ENCODE peak calls at places on chromosomes 5 and 9, in nine cellular contexts. One of them, this sample, is unnamed.

GRCh38 chr5:146751781-146752401 is 126.7 kb downstream of the PPP2R2B start:
- DNase-seq in neural progenitor cell: no peak
- DNase-seq in GM23338: no peak
- DNase-seq in mammary epithelial cell: no peak
- DNase-seq in H1: no peak
- DNase-seq in K562: no peak
- DNase-seq in PC-3: no peak
- DNase-seq in MM.1S: peak; percentile 88
- DNase-seq in HCT116: no peak
- DNase-seq in this sample: no peak

GRCh38 chr5:30804739-30805313 is 388.7 kb upstream of the CDH6 start:
- DNase-seq in neural progenitor cell: peak; percentile 20
- DNase-seq in GM23338: peak; percentile 41
- DNase-seq in mammary epithelial cell: no peak
- DNase-seq in H1: no peak
- DNase-seq in K562: no peak
- DNase-seq in PC-3: peak; percentile 3
- DNase-seq in MM.1S: no peak
- DNase-seq in HCT116: no peak
- DNase-seq in this sample: no peak

GRCh38 chr9:69609156-69609555 is 63.0 kb downstream of the APBA1 start:
- DNase-seq in neural progenitor cell: no peak
- DNase-seq in GM23338: no peak
- DNase-seq in mammary epithelial cell: no peak
- DNase-seq in H1: no peak
- DNase-seq in K562: no peak
- DNase-seq in PC-3: no peak
- DNase-seq in MM.1S: no peak
- DNase-seq in HCT116: no peak
- DNase-seq in this sample: no peak

GRCh38 chr5:103006921-103007320 is 113.0 kb downstream of the GIN1 start:
- DNase-seq in neural progenitor cell: no peak
- DNase-seq in GM23338: no peak
- DNase-seq in mammary epithelial cell: no peak
- DNase-seq in H1: no peak
- DNase-seq in K562: no peak
- DNase-seq in PC-3: no peak
- DNase-seq in MM.1S: no peak
- DNase-seq in HCT116: no peak
- DNase-seq in this sample: no peak

GRCh38 chr5:76084496-76085285 is 1.5 kb downstream of the SV2C start:
- DNase-seq in neural progenitor cell: peak; percentile 76
- DNase-seq in GM23338: peak; percentile 61
- DNase-seq in mammary epithelial cell: no peak
- DNase-seq in H1: peak; percentile 62
- DNase-seq in K562: no peak
- DNase-seq in PC-3: no peak
- DNase-seq in MM.1S: peak; percentile 83
- DNase-seq in HCT116: no peak
- DNase-seq in this sample: no peak

GRCh38 chr5:132478498-132478855 is 12.1 kb downstream of the IRF1 start:
- DNase-seq in neural progenitor cell: no peak
- DNase-seq in GM23338: no peak
- DNase-seq in mammary epithelial cell: no peak
- DNase-seq in H1: no peak
- DNase-seq in K562: peak; percentile 6
- DNase-seq in PC-3: no peak
- DNase-seq in MM.1S: no peak
- DNase-seq in HCT116: no peak
- DNase-seq in this sample: no peak

GRCh38 chr9:4020747-4021296 is 279.0 kb downstream of the GLIS3 start:
- DNase-seq in neural progenitor cell: no peak
- DNase-seq in GM23338: no peak
- DNase-seq in mammary epithelial cell: no peak
- DNase-seq in H1: no peak
- DNase-seq in K562: no peak
- DNase-seq in PC-3: no peak
- DNase-seq in MM.1S: peak; percentile 88
- DNase-seq in HCT116: no peak
- DNase-seq in this sample: no peak

GRCh38 chr9:95003694-95004451 is 277.4 kb downstream of the AOPEP start:
- DNase-seq in neural progenitor cell: peak; percentile 66
- DNase-seq in GM23338: peak; percentile 68
- DNase-seq in mammary epithelial cell: peak; percentile 53
- DNase-seq in H1: no peak
- DNase-seq in K562: peak; percentile 57
- DNase-seq in PC-3: peak; percentile 51
- DNase-seq in MM.1S: peak; percentile 62
- DNase-seq in HCT116: no peak
- DNase-seq in this sample: no peak

GRCh38 chr9:19466268-19466639 is 57.4 kb downstream of the ACER2 start:
- DNase-seq in neural progenitor cell: no peak
- DNase-seq in GM23338: no peak
- DNase-seq in mammary epithelial cell: no peak
- DNase-seq in H1: no peak
- DNase-seq in K562: no peak
- DNase-seq in PC-3: no peak
- DNase-seq in MM.1S: no peak
- DNase-seq in HCT116: no peak
- DNase-seq in this sample: no peak

GRCh38 chr5:180589771-180590542 is 1.3 kb downstream of the SCGB3A1 start:
- DNase-seq in neural progenitor cell: peak; percentile 24
- DNase-seq in GM23338: peak; percentile 24
- DNase-seq in mammary epithelial cell: no peak
- DNase-seq in H1: peak; percentile 57
- DNase-seq in K562: no peak
- DNase-seq in PC-3: no peak
- DNase-seq in MM.1S: peak; percentile 14
- DNase-seq in HCT116: no peak
- DNase-seq in this sample: no peak
- TF ChIP-seq EZH2 in neural progenitor cell: no peak
- TF ChIP-seq EZH2 in GM23338: peak; percentile 31
- TF ChIP-seq EZH2 in mammary epithelial cell: peak; percentile 32
- TF ChIP-seq EZH2 in H1: no peak
- TF ChIP-seq EZH2 in K562: no peak
- TF ChIP-seq EZH2 in PC-3: no peak
- TF ChIP-seq EZH2 in MM.1S: no peak
- TF ChIP-seq EZH2 in HCT116: no peak
- TF ChIP-seq EZH2 in this sample: no peak

GRCh38 chr5:158287643-158288228 is 428.8 kb upstream of the CLINT1 start:
- DNase-seq in neural progenitor cell: no peak
- DNase-seq in GM23338: no peak
- DNase-seq in mammary epithelial cell: peak; percentile 52
- DNase-seq in H1: no peak
- DNase-seq in K562: no peak
- DNase-seq in PC-3: peak; percentile 93
- DNase-seq in MM.1S: no peak
- DNase-seq in HCT116: no peak
- DNase-seq in this sample: no peak
- H2AFZ ChIP-seq in neural progenitor cell: peak overlapping the region; percentile 36
- H2AFZ ChIP-seq in GM23338: peak overlapping the region; percentile 28
- H2AFZ ChIP-seq in mammary epithelial cell: no peak overlapping the region
- H2AFZ ChIP-seq in H1: no peak overlapping the region
- H2AFZ ChIP-seq in K562: no peak overlapping the region
- H2AFZ ChIP-seq in PC-3: peak overlapping the region; percentile 37
- H2AFZ ChIP-seq in MM.1S: no peak overlapping the region
- H2AFZ ChIP-seq in HCT116: no peak overlapping the region
- H2AFZ ChIP-seq in this sample: no peak overlapping the region

GRCh38 chr9:134752476-134752875 is 110.9 kb downstream of the COL5A1 start:
- DNase-seq in neural progenitor cell: no peak
- DNase-seq in GM23338: no peak
- DNase-seq in mammary epithelial cell: no peak
- DNase-seq in H1: no peak
- DNase-seq in K562: no peak
- DNase-seq in PC-3: no peak
- DNase-seq in MM.1S: no peak
- DNase-seq in HCT116: no peak
- DNase-seq in this sample: no peak

GRCh38 chr9:134751630-134752029 is 110.0 kb downstream of the COL5A1 start:
- DNase-seq in neural progenitor cell: no peak
- DNase-seq in GM23338: no peak
- DNase-seq in mammary epithelial cell: no peak
- DNase-seq in H1: no peak
- DNase-seq in K562: no peak
- DNase-seq in PC-3: no peak
- DNase-seq in MM.1S: no peak
- DNase-seq in HCT116: no peak
- DNase-seq in this sample: no peak

GRCh38 chr9:134753191-134753590 is 111.6 kb downstream of the COL5A1 start:
- DNase-seq in neural progenitor cell: no peak
- DNase-seq in GM23338: no peak
- DNase-seq in mammary epithelial cell: no peak
- DNase-seq in H1: no peak
- DNase-seq in K562: no peak
- DNase-seq in PC-3: no peak
- DNase-seq in MM.1S: no peak
- DNase-seq in HCT116: no peak
- DNase-seq in this sample: no peak

GRCh38 chr9:134757206-134757975 is 115.8 kb downstream of the COL5A1 start:
- DNase-seq in neural progenitor cell: no peak
- DNase-seq in GM23338: no peak
- DNase-seq in mammary epithelial cell: no peak
- DNase-seq in H1: no peak
- DNase-seq in K562: no peak
- DNase-seq in PC-3: no peak
- DNase-seq in MM.1S: no peak
- DNase-seq in HCT116: no peak
- DNase-seq in this sample: no peak

GRCh38 chr9:134755221-134755907 is 113.8 kb downstream of the COL5A1 start:
- DNase-seq in neural progenitor cell: no peak
- DNase-seq in GM23338: no peak
- DNase-seq in mammary epithelial cell: no peak
- DNase-seq in H1: no peak
- DNase-seq in K562: no peak
- DNase-seq in PC-3: no peak
- DNase-seq in MM.1S: no peak
- DNase-seq in HCT116: no peak
- DNase-seq in this sample: no peak
- TF ChIP-seq EZH2 in neural progenitor cell: no peak
- TF ChIP-seq EZH2 in GM23338: no peak
- TF ChIP-seq EZH2 in mammary epithelial cell: no peak
- TF ChIP-seq EZH2 in H1: no peak
- TF ChIP-seq EZH2 in K562: no peak
- TF ChIP-seq EZH2 in PC-3: no peak
- TF ChIP-seq EZH2 in MM.1S: no peak
- TF ChIP-seq EZH2 in HCT116: no peak
- TF ChIP-seq EZH2 in this sample: no peak

GRCh38 chr5:69335341-69335975 is 2.9 kb upstream of the CCDC125 start:
- DNase-seq in neural progenitor cell: no peak
- DNase-seq in GM23338: no peak
- DNase-seq in mammary epithelial cell: peak; percentile 9
- DNase-seq in H1: no peak
- DNase-seq in K562: no peak
- DNase-seq in PC-3: peak; percentile 24
- DNase-seq in MM.1S: no peak
- DNase-seq in HCT116: no peak
- DNase-seq in this sample: no peak

GRCh38 chr5:69329905-69330489 is 2.6 kb downstream of the CCDC125 start:
- DNase-seq in neural progenitor cell: no peak
- DNase-seq in GM23338: no peak
- DNase-seq in mammary epithelial cell: no peak
- DNase-seq in H1: no peak
- DNase-seq in K562: no peak
- DNase-seq in PC-3: peak; percentile 92
- DNase-seq in MM.1S: no peak
- DNase-seq in HCT116: no peak
- DNase-seq in this sample: no peak

GRCh38 chr5:69331528-69332445 is 814 bp downstream of the CCDC125 start:
- DNase-seq in neural progenitor cell: peak; percentile 8
- DNase-seq in GM23338: peak; percentile 30
- DNase-seq in mammary epithelial cell: no peak
- DNase-seq in H1: peak; percentile 42
- DNase-seq in K562: no peak
- DNase-seq in PC-3: peak; percentile 48
- DNase-seq in MM.1S: peak; percentile 31
- DNase-seq in HCT116: no peak
- DNase-seq in this sample: no peak

GRCh38 chr5:69334793-69335268 is 2.2 kb upstream of the CCDC125 start:
- DNase-seq in neural progenitor cell: peak; percentile 90
- DNase-seq in GM23338: peak; percentile 88
- DNase-seq in mammary epithelial cell: peak; percentile 62
- DNase-seq in H1: peak; percentile 91
- DNase-seq in K562: peak; percentile 77
- DNase-seq in PC-3: peak; percentile 74
- DNase-seq in MM.1S: peak; percentile 70
- DNase-seq in HCT116: peak; percentile 57
- DNase-seq in this sample: no peak
- H2AFZ ChIP-seq in neural progenitor cell: peak overlapping the region; percentile 98
- H2AFZ ChIP-seq in GM23338: peak overlapping the region; percentile 5
- H2AFZ ChIP-seq in mammary epithelial cell: peak overlapping the region; percentile 76
- H2AFZ ChIP-seq in H1: no peak overlapping the region
- H2AFZ ChIP-seq in K562: peak overlapping the region; percentile 67
- H2AFZ ChIP-seq in PC-3: peak overlapping the region; percentile 48
- H2AFZ ChIP-seq in MM.1S: peak overlapping the region; percentile 38
- H2AFZ ChIP-seq in HCT116: no peak overlapping the region
- H2AFZ ChIP-seq in this sample: no peak overlapping the region

DNA sequence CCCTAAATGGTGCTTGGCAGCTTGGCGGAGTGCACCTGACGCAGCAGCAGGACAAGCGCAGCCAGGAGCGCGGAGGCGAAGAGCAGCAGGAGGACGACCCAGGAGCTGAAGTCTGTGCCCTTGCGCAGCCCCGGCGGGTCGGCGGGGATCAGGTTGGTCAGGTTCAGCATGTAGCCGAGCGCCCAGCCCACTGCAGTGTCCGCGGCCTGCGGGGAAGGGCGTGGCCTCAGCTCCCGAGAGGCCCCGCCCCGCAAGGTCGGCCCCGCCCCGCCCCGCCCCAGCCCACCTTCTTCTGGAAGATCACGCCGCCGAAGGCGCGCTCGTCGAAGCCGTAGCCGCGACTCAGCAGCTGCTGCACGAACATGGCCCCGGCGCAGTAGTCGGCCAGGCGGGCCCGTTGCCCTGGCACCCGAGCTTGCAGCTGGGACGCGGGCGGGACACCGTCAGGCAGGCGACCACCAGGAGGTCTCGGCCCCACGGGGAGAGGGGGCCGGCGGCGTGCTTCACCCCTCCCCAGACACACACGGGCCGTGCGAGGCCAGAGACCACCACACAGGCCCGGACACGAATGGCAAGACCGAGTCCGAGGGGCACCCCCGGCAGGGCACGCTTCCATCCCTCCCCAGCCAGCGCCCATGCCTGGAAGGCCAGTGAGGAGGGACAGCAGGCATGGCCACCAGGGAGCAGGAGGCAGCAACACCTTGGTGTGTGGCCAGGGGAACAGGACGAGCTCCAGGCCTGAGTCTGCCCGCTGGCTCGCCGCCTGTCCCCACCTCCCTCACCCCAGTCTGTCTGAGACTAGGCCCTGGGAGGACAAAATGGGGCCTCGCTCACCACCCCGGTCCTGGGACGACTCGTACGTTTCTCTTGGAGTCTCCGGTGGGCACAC is 2.9 kb upstream of the NPDC1 start:
- DNase-seq in neural progenitor cell: no peak
- DNase-seq in GM23338: peak; percentile 74
- DNase-seq in mammary epithelial cell: no peak
- DNase-seq in H1: no peak
- DNase-seq in K562: peak; percentile 86
- DNase-seq in PC-3: peak; percentile 19
- DNase-seq in MM.1S: no peak
- DNase-seq in HCT116: no peak
- DNase-seq in this sample: no peak
- TF ChIP-seq EZH2 in neural progenitor cell: no peak
- TF ChIP-seq EZH2 in GM23338: no peak
- TF ChIP-seq EZH2 in mammary epithelial cell: no peak
- TF ChIP-seq EZH2 in H1: no peak
- TF ChIP-seq EZH2 in K562: no peak
- TF ChIP-seq EZH2 in PC-3: no peak
- TF ChIP-seq EZH2 in MM.1S: no peak
- TF ChIP-seq EZH2 in HCT116: no peak
- TF ChIP-seq EZH2 in this sample: no peak

GRCh38 chr9:99366601-99367000 is 144.5 kb downstream of the SEC61B start:
- DNase-seq in neural progenitor cell: no peak
- DNase-seq in GM23338: no peak
- DNase-seq in mammary epithelial cell: no peak
- DNase-seq in H1: no peak
- DNase-seq in K562: no peak
- DNase-seq in PC-3: no peak
- DNase-seq in MM.1S: no peak
- DNase-seq in HCT116: no peak
- DNase-seq in this sample: no peak
- H2AFZ ChIP-seq in neural progenitor cell: no peak overlapping the region
- H2AFZ ChIP-seq in GM23338: no peak overlapping the region
- H2AFZ ChIP-seq in mammary epithelial cell: no peak overlapping the region
- H2AFZ ChIP-seq in H1: no peak overlapping the region
- H2AFZ ChIP-seq in K562: no peak overlapping the region
- H2AFZ ChIP-seq in PC-3: no peak overlapping the region
- H2AFZ ChIP-seq in MM.1S: no peak overlapping the region
- H2AFZ ChIP-seq in HCT116: no peak overlapping the region
- H2AFZ ChIP-seq in this sample: no peak overlapping the region